ENCODE peak calls at places on chromosome 10, in six cellular contexts. L is IMR-90, A is mesenchymal stem cell, I is mesendoderm, T is H9, H is H1. W is an unnamed sample.

GRCh38 chr10:80603516-80603915 is 65.8 kb downstream of the SH2D4B start:
- DNase-seq in L (no peak), A (no peak), I (no peak), T (no peak), H (no peak), W (no peak)

GRCh38 chr10:132918264-132918616 is 24.1 kb downstream of the CFAP46 start:
- DNase-seq in L (no peak), A (no peak), I (no peak), T (no peak), H (no peak), W (no peak)

GRCh38 chr10:80104066-80104926 is 25.8 kb downstream of the TMEM254 start:
- DNase-seq in L (peak), A (peak), I (peak), T (no peak), H (no peak), W (no peak)

GRCh38 chr10:114442115-114442630 is 37.9 kb upstream of the AFAP1L2 start:
- DNase-seq in L (no peak), A (no peak), I (peak), T (no peak), H (no peak), W (no peak)

GRCh38 chr10:95785942-95786669 is 30.1 kb downstream of the ENTPD1 start:
- DNase-seq in L (no peak), A (no peak), I (peak), T (no peak), H (no peak), W (no peak)

GRCh38 chr10:1736180-1736971 is 949 bp downstream of the ADARB2 start:
- DNase-seq in L (no peak), A (no peak), I (no peak), T (no peak), H (no peak), W (no peak)

GRCh38 chr10:131825150-131825907 is 75.5 kb upstream of the PPP2R2D start:
- DNase-seq in L (no peak), A (no peak), I (peak), T (peak), H (no peak), W (no peak)

GRCh38 chr10:101214446-101215396 is 14.5 kb downstream of the LBX1 start:
- DNase-seq in L (peak), A (no peak), I (peak), T (peak), H (no peak), W (peak)

GRCh38 chr10:1190052-1190395 is 133.8 kb downstream of the WDR37 start:
- DNase-seq in L (no peak), A (no peak), I (no peak), T (no peak), H (no peak), W (no peak)

GRCh38 chr10:96334888-96335526 is 23.8 kb downstream of the OPALIN start:
- DNase-seq in L (peak), A (peak), I (peak), T (peak), H (no peak), W (peak)

GRCh38 chr10:80199828-80200227 is 5.5 kb downstream of the ANXA11 start:
- DNase-seq in L (peak), A (peak), I (peak), T (no peak), H (no peak), W (no peak)

DNA sequence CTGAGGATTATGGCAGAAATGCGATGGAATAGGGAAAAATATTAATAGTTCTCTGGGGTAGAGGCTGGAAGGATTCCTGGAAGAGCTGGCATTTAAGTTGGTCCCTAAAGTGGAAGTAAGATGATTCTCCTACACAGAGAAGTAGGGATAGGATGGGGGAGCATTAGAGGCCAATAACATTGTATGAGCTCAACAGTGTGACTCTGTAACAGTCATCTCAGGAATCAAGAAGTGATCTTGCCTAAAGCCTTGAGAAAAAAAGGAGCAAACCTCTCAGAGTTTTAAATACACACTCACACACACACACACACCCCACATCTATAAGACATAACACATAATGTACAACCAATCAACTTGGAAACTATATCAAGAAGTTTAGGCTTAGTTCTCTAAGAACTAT is 117.7 kb upstream of the CDK1 start:
- DNase-seq in L (no peak), A (no peak), I (no peak), T (no peak), H (no peak), W (no peak)
- H2BK120ac ChIP-seq in L (no peak), A (no peak), I (no peak), T (no peak), H (no peak), W (no peak)

GRCh38 chr10:110661292-110661691 is 17.2 kb downstream of the RBM20 start:
- DNase-seq in L (no peak), A (no peak), I (no peak), T (no peak), H (no peak), W (no peak)
- H3K18ac ChIP-seq in L (no peak), A (no peak), I (no peak), T (no peak), H (no peak), W (peak)

GRCh38 chr10:8051851-8052257 is 2.6 kb upstream of the GATA3 start:
- DNase-seq in L (no peak), A (no peak), I (peak), T (peak), H (no peak), W (peak)

GRCh38 chr10:8053446-8054242 is 844 bp upstream of the GATA3 start:
- DNase-seq in L (peak), A (peak), I (peak), T (peak), H (no peak), W (peak)

GRCh38 chr10:8052344-8052969 is 2.0 kb upstream of the GATA3 start:
- DNase-seq in L (no peak), A (peak), I (no peak), T (no peak), H (no peak), W (peak)

GRCh38 chr10:8054243-8054497 is 318 bp upstream of the GATA3 start:
- DNase-seq in L (no peak), A (peak), I (no peak), T (no peak), H (no peak), W (no peak)

DNA sequence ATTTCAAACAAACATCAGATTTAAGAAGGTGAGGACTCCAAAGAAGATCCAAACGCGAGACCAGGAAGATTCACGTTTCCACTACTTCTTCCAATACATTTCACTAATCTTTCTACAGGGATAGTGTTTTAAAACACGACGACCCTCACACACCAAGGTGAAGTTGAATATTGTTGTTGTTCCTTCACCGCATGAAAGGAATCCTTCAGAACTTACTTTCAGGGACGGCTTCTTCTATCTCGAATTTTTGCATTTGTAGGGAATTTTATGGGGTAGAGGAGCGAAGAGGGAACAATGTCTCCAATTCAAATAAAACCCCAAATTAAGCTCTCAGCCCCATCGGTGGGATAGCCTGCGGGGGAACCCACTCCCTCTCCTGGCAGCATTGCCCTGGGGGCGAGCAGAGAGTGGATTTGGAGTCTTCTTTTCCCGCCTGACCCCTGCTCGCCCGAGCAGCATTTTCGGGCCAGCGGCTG is 1.5 kb upstream of the GATA3 start:
- DNase-seq in L (no peak), A (no peak), I (no peak), T (no peak), H (no peak), W (no peak)
- H2BK120ac ChIP-seq in L (no peak), A (no peak), I (peak), T (no peak), H (no peak), W (no peak)

DNA sequence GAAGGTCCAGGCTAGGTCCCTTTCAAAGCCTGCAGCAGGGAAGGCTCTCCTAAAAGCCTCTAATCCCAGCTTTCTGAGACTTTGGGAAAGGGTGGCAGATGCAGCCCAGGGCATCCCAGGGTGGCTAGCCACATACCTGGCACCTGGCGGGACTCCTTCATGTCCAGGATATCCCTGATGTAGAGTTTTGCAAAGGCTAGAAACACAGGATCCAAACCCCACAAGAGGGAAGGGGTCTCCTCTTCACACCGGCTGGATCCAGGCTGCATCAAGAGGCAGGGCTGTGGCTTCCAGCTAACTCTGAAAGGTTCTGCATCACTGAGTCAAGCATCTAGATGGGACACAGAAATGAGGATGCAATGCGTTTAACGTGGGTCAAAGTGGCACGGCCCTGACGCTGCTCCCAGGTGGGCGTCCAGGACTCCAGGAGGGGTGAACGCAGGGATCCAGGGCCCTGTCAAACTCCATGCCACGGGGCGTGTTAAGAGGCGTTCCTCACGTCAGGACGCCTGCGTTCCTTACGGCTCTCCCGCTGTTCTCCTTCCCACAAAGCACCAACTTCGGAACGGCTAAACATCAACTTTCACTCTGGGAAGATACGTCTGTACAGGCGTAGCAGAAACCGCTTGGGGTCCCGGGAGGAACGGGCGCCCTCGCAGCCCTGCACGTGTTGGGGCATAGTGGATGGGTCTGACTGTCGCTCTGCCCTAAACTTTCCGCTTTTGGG is 495 bp downstream of the STN1 start:
- DNase-seq in L (peak), A (no peak), I (no peak), T (peak), H (no peak), W (peak)
- H3K18ac ChIP-seq in L (peak), A (peak), I (peak), T (peak), H (peak), W (peak)

DNA sequence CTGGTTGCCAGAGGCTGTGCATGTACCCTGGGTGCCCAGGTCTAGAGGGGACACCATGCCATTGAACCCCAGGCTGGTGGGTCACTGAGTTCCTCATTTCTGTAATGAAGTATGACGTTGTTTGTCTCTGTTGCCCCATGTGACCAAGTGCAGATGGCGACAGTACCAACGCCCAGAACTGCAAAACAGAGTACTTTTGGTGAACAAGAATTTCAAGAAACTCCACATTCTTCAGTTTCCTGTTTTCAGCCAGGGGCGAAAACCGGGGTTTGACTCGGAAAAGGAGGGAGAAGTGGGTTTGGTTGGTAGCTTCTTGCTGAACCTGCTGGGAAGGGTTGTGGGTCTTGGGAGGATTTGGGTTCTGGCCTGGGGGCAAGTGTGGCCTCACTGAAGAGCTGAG is 18.2 kb downstream of the CYP17A1 start:
- DNase-seq in L (no peak), A (no peak), I (no peak), T (no peak), H (no peak), W (no peak)
- H2BK120ac ChIP-seq in L (no peak), A (no peak), I (no peak), T (no peak), H (no peak), W (no peak)

GRCh38 chr10:44788820-44789167 is 122.3 kb upstream of the TMEM72 start:
- DNase-seq in L (no peak), A (no peak), I (no peak), T (no peak), H (no peak), W (no peak)

GRCh38 chr10:44792119-44792783 is 118.9 kb upstream of the TMEM72 start:
- DNase-seq in L (no peak), A (no peak), I (no peak), T (no peak), H (no peak), W (no peak)

GRCh38 chr10:44788147-44788819 is 122.9 kb upstream of the TMEM72 start:
- DNase-seq in L (peak), A (no peak), I (no peak), T (no peak), H (no peak), W (no peak)

GRCh38 chr10:44786451-44786850 is 124.7 kb upstream of the TMEM72 start:
- DNase-seq in L (peak), A (peak), I (no peak), T (no peak), H (no peak), W (no peak)

DNA sequence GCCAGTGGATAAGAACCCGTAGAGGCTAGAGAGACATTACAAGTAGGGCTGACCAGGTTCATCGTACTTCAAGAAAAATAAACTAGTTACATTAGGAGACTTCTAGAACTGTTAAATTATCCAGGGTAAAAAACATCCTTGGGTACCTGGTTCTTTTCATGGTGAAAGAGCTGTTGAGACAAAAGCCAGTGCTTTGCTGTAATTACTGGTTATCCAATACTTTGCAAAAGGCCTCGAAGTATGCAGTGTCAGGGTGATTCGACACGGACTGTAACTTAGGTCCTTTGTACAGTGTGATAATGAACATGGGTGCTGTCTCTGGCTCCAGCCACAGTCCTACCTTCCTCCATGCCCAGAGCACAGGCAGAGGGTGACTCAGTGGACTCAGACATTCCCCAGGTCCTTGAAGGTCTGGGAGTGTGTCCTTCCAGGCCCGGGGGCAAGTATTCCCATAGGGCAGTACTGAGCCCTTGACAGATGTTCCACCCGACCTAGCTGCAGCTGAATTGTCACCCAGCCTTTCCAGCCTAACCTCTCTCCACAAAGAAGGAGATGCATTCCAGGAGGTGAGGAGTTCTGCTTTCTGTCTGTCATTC is 123.6 kb upstream of the TMEM72 start:
- DNase-seq in L (no peak), A (no peak), I (no peak), T (no peak), H (no peak), W (no peak)
- H3K18ac ChIP-seq in L (no peak), A (no peak), I (no peak), T (no peak), H (no peak), W (peak)

DNA sequence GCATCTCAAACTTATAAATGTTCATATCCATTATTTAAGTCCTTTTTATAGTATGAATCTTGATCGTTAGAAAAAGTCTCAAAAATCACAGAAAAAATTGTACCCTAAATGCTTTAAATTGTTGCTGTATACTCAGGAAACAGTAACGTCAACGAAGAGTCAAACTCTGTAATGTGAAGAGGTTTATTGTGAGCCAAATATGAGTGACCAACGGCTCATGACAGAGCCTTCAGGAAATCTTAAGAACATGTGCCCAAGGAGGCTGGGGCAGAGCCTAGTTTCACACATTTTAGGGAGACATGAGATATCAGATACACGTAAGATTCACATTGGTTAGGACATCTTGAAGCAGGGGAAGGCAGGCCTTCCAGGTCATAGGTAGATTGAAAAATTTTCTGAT is 86.1 kb downstream of the PIP4K2A start:
- DNase-seq in L (no peak), A (no peak), I (no peak), T (no peak), H (no peak), W (no peak)
- H2BK120ac ChIP-seq in L (no peak), A (no peak), I (no peak), T (no peak), H (no peak), W (no peak)

DNA sequence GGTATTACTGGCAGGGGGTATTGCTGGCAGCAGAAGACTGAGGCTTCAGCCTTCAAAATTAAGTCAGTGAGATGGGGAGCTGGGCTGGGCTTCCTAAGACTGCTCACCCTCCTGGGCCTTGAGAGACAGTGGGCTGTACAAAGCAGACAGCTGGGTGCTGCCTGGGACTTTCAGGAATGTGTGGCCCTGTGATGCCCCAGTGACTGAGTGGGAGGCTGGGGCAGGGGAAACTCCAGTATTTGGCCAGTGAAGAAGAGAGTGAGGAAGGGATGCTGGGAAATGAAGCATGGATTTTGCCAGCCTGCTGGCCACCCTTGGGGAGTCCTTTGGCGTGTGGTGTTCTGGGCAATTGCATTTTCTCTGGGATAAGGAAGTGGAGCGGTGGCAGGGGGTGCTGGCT is 442 bp downstream of the ANKRD2 start:
- DNase-seq in L (peak), A (peak), I (no peak), T (no peak), H (no peak), W (no peak)
- H3K18ac ChIP-seq in L (no peak), A (no peak), I (no peak), T (no peak), H (no peak), W (no peak)

W was measured in neuronal stem cell.